ENCODE peak calls at places on chromosomes 6 and 20, in seven cellular contexts. L is HCT116; B is T-helper 9 cell; S is stimulated activated CD4-positive, alpha-beta T cell treated with anti-CD3 and anti-CD28 coated beads, Interleukin-1b, Interleukin-23, amount 100 ng/mL, for 1 hour; F is A172; G is M059J; Z is cardiac muscle cell. R is an unnamed sample.

GRCh38 chr6:96304997-96305396 is 216.6 kb upstream of the UFL1 start:
- DNase-seq in G (no peak), L (no peak), F (no peak), S (no peak), Z (no peak), B (no peak), R (no peak)

GRCh38 chr20:47543006-47543431 is 41.3 kb downstream of the NCOA3 start:
- DNase-seq in Z (no peak), L (no peak), F (no peak), G (peak), B (no peak), S (no peak), R (no peak)

GRCh38 chr20:57071283-57071701 is 195.1 kb downstream of the BMP7 start:
- DNase-seq in G (peak), S (no peak), L (no peak), B (no peak), Z (peak), F (no peak), R (peak)

GRCh38 chr20:57738053-57738452 is 28.2 kb upstream of the PMEPA1 start:
- DNase-seq in G (no peak), B (no peak), Z (no peak), S (no peak), F (no peak), L (no peak), R (no peak)

GRCh38 chr20:23082846-23083552 is 3.1 kb downstream of the CD93 start:
- DNase-seq in L (no peak), F (no peak), G (peak), Z (peak), S (no peak), B (no peak), R (no peak)

GRCh38 chr6:111361648-111362047 is 121.4 kb downstream of the REV3L start:
- DNase-seq in S (no peak), G (peak), F (peak), Z (peak), B (no peak), L (peak), R (peak)

GRCh38 chr20:5528719-5529256 is 212.0 kb upstream of the PROKR2 start:
- DNase-seq in Z (peak), L (peak), S (peak), B (peak), G (peak), F (peak), R (peak)

GRCh38 chr6:87498048-87498447 is 25.3 kb downstream of the SLC35A1 start:
- DNase-seq in G (no peak), L (no peak), S (no peak), Z (no peak), B (no peak), F (no peak), R (no peak)

GRCh38 chr20:47146703-47147102 is 209.8 kb downstream of the ZMYND8 start:
- DNase-seq in Z (peak), G (peak), F (peak), L (no peak), S (no peak), B (no peak), R (peak)

GRCh38 chr6:34457747-34458462 is 8.0 kb upstream of the PACSIN1 start:
- DNase-seq in L (no peak), G (no peak), Z (peak), S (no peak), B (no peak), F (no peak), R (peak)

R was measured in PC-9.